ENCODE peak calls at places on chromosomes 5 and 9, in ten cellular contexts. B is stomach, W is lung, Q is OCI-LY7, J is psoas muscle, C is colonic mucosa, L is cardiac muscle cell, X is heart right ventricle, I is heart left ventricle, S is brain microvascular endothelial cell. T is an unnamed sample.

GRCh38 chr5:87340716-87341115 is 72.0 kb downstream of the CCNH start:
- DNase-seq in B (no peak), W (no peak), Q (no peak), J (no peak), C (no peak), L (no peak), X (no peak), I (no peak), S (no peak), T (no peak)

GRCh38 chr5:163252951-163253350 is 184.4 kb upstream of the CCNG1 start:
- DNase-seq in B (no peak), W (no peak), Q (no peak), J (no peak), C (no peak), L (no peak), X (no peak), I (no peak), S (no peak), T (no peak)

GRCh38 chr9:136994885-136995224 is 1.5 kb downstream of the CLIC3 start:
- DNase-seq in B (no peak), W (no peak), Q (no peak), J (no peak), C (no peak), L (peak), X (no peak), I (no peak), S (no peak), T (no peak)

GRCh38 chr9:18504707-18505106 is 30.8 kb downstream of the ADAMTSL1 start:
- DNase-seq in B (no peak), W (no peak), Q (no peak), J (no peak), C (no peak), L (no peak), X (no peak), I (no peak), S (no peak), T (no peak)

GRCh38 chr5:145925803-145926202 is 10.6 kb upstream of the SH3RF2 start:
- DNase-seq in B (no peak), W (no peak), Q (no peak), J (no peak), C (no peak), L (no peak), X (no peak), I (no peak), S (no peak), T (no peak)

GRCh38 chr5:171419663-171420428 is 399 bp downstream of the FGF18 start:
- DNase-seq in B (peak), W (no peak), Q (no peak), J (no peak), C (peak), L (peak), X (peak), I (no peak), S (no peak), T (peak)

GRCh38 chr9:70502690-70503089 is 88.2 kb upstream of the KLF9 start:
- DNase-seq in B (no peak), W (no peak), Q (no peak), J (no peak), C (no peak), L (no peak), X (no peak), I (no peak), S (no peak), T (no peak)

GRCh38 chr9:110116543-110116885 is 91.4 kb downstream of the C9orf152 start:
- DNase-seq in B (no peak), W (no peak), Q (no peak), J (no peak), C (no peak), L (no peak), X (no peak), I (no peak), S (peak), T (no peak)

GRCh38 chr5:127425037-127425436 is 92.4 kb upstream of the PRRC1 start:
- DNase-seq in B (no peak), W (no peak), Q (no peak), J (no peak), C (no peak), L (peak), X (no peak), I (no peak), S (peak), T (no peak)

GRCh38 chr9:86464242-86464641 is 110.0 kb upstream of the TUT7 start:
- DNase-seq in B (peak), W (no peak), Q (no peak), J (no peak), C (no peak), L (no peak), X (no peak), I (no peak), S (no peak), T (no peak)

GRCh38 chr9:82940386-82940785 is 122.6 kb downstream of the RASEF start:
- DNase-seq in B (no peak), W (no peak), Q (no peak), J (no peak), C (no peak), L (no peak), X (no peak), I (no peak), S (no peak), T (no peak)

GRCh38 chr5:40089269-40089668 is 590.4 kb upstream of the PTGER4 start:
- DNase-seq in B (no peak), W (no peak), Q (peak), J (no peak), C (no peak), L (no peak), X (no peak), I (no peak), S (no peak), T (no peak)

GRCh38 chr9:84471816-84472215 is 131.3 kb upstream of the SLC28A3 start:
- DNase-seq in B (no peak), W (no peak), Q (no peak), J (no peak), C (no peak), L (no peak), X (no peak), I (no peak), S (no peak), T (no peak)

GRCh38 chr5:158194561-158194961 is 335.6 kb upstream of the CLINT1 start:
- DNase-seq in B (no peak), W (no peak), Q (peak), J (no peak), C (no peak), L (no peak), X (no peak), I (peak), S (no peak), T (no peak)

GRCh38 chr9:127871531-127871930 is 5.9 kb downstream of the AK1 start:
- DNase-seq in B (no peak), W (no peak), Q (no peak), J (no peak), C (no peak), L (no peak), X (no peak), I (no peak), S (no peak), T (no peak)

GRCh38 chr9:5499889-5500398 is 10.4 kb upstream of the PDCD1LG2 start:
- DNase-seq in B (no peak), W (peak), Q (no peak), J (no peak), C (peak), L (no peak), X (no peak), I (peak), S (peak), T (no peak)

GRCh38 chr5:14465776-14466175 is 115.8 kb upstream of the OTULINL start:
- DNase-seq in B (no peak), W (no peak), Q (no peak), J (no peak), C (no peak), L (no peak), X (no peak), I (no peak), S (no peak), T (no peak)

GRCh38 chr5:138032028-138032571 is 779 bp downstream of the FAM13B start:
- DNase-seq in B (peak), W (peak), Q (peak), J (peak), C (peak), L (peak), X (peak), I (peak), S (peak), T (peak)

GRCh38 chr9:125888220-125888619 is 141.0 kb downstream of the PBX3 start:
- DNase-seq in B (no peak), W (no peak), Q (no peak), J (no peak), C (no peak), L (no peak), X (no peak), I (no peak), S (no peak), T (no peak)

GRCh38 chr5:87541033-87541432 is 128.3 kb upstream of the CCNH start:
- DNase-seq in B (no peak), W (peak), Q (no peak), J (peak), C (peak), L (peak), X (peak), I (peak), S (peak), T (peak)

GRCh38 chr5:145938699-145939531 is 2.5 kb downstream of the SH3RF2 start:
- DNase-seq in B (no peak), W (no peak), Q (no peak), J (no peak), C (peak), L (no peak), X (no peak), I (no peak), S (no peak), T (no peak)

GRCh38 chr5:179310439-179311090 is 34.7 kb downstream of the ADAMTS2 start:
- DNase-seq in B (no peak), W (no peak), Q (no peak), J (peak), C (no peak), L (no peak), X (peak), I (no peak), S (no peak), T (no peak)

GRCh38 chr9:93895535-93895934 is 59.6 kb downstream of the BARX1 start:
- DNase-seq in B (no peak), W (no peak), Q (no peak), J (no peak), C (no peak), L (no peak), X (no peak), I (no peak), S (no peak), T (peak)

GRCh38 chr5:103357636-103358035 is 99.1 kb downstream of the MACIR start:
- DNase-seq in B (no peak), W (no peak), Q (no peak), J (no peak), C (no peak), L (no peak), X (no peak), I (no peak), S (no peak), T (no peak)

GRCh38 chr9:121655231-121655755 is 3.9 kb downstream of the DAB2IP start:
- DNase-seq in B (no peak), W (no peak), Q (no peak), J (no peak), C (no peak), L (no peak), X (no peak), I (no peak), S (no peak), T (no peak)

GRCh38 chr5:163404364-163404763 is 33.0 kb upstream of the CCNG1 start:
- DNase-seq in B (no peak), W (no peak), Q (no peak), J (no peak), C (no peak), L (no peak), X (no peak), I (no peak), S (no peak), T (no peak)

GRCh38 chr9:99416007-99416406 is 193.9 kb downstream of the SEC61B start:
- DNase-seq in B (no peak), W (no peak), Q (no peak), J (no peak), C (no peak), L (no peak), X (no peak), I (no peak), S (no peak), T (no peak)

GRCh38 chr5:135877570-135878155 is 18.0 kb downstream of the IL9 start:
- DNase-seq in B (no peak), W (no peak), Q (no peak), J (no peak), C (no peak), L (peak), X (no peak), I (no peak), S (no peak), T (no peak)

GRCh38 chr5:135880801-135881200 is 14.8 kb downstream of the IL9 start:
- DNase-seq in B (no peak), W (no peak), Q (no peak), J (no peak), C (no peak), L (no peak), X (no peak), I (no peak), S (no peak), T (no peak)

GRCh38 chr5:135879591-135879990 is 16.1 kb downstream of the IL9 start:
- DNase-seq in B (no peak), W (no peak), Q (no peak), J (no peak), C (no peak), L (no peak), X (no peak), I (no peak), S (no peak), T (no peak)

GRCh38 chr5:135880278-135880677 is 15.4 kb downstream of the IL9 start:
- DNase-seq in B (no peak), W (no peak), Q (peak), J (no peak), C (no peak), L (peak), X (no peak), I (no peak), S (no peak), T (no peak)

DNA sequence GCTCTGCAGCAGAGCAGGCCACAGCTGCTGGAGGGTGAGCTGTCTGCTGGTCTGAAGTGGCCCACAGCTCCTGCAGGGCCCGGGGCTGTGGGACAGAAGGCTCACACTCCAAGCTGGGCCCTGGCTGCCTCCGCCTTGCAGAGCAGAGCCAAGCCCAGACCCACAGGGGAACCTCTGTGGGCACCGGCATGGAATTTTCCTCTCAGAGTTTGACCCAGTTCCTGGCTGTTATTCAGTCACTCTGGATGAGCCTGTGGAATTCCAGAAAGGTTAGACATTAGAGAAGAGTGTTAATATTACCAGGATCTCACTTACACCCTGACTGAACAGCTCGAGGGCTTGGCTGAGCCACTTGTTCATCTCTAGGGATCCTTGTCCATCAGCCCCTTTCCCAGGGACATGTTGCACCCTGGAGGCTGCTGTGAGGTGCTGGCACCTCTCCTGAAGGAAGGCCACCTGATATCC is 17.5 kb downstream of the IL9 start:
- DNase-seq in B (no peak), W (no peak), Q (no peak), J (peak), C (no peak), L (no peak), X (no peak), I (no peak), S (no peak), T (no peak)
- H3K4me3 ChIP-seq in B (no peak), W (no peak), Q (no peak), J (no peak), C (no peak), L (no peak), X (no peak), I (no peak), S (no peak), T (no peak)

GRCh38 chr5:78895616-78896015 is 89.5 kb downstream of the ARSB start:
- DNase-seq in B (no peak), W (no peak), Q (no peak), J (no peak), C (no peak), L (no peak), X (no peak), I (no peak), S (no peak), T (no peak)
- H3K27ac ChIP-seq in B (no peak), W (no peak), Q (no peak), J (no peak), C (no peak), L (no peak), X (no peak), I (no peak), S (no peak), T (no peak)

DNA sequence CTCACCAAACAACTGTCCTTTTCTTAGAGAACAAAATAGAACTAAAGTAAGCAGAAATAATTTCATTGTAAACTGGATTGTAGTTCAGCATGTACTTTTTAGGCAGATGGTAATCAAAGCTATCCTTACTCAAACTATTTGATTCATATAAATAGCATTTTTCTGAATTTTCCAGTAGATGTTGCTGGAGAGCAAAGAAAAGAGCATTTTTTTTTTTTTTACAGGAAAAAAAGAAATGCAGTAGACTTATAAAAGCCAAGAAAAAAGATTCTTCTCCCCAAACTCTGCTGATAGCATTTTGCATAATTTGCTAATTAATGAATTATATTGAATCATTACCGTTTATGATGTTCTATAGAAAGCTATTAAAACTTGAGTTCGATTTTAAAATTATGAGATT is 715.3 kb upstream of the WWC1 start:
- DNase-seq in B (no peak), W (no peak), Q (no peak), J (no peak), C (no peak), L (no peak), X (no peak), I (no peak), S (no peak), T (no peak)
- TF ChIP-seq CTCF in B (no peak), W (no peak), Q (no peak), J (no peak), C (no peak), L (no peak), X (no peak), I (no peak), S (no peak), T (no peak)

GRCh38 chr5:132814441-132815294 is 1.6 kb downstream of the SOWAHA start:
- DNase-seq in B (peak), W (no peak), Q (no peak), J (no peak), C (no peak), L (no peak), X (no peak), I (no peak), S (no peak), T (no peak)
- H3K4me3 ChIP-seq in B (peak), W (peak), Q (no peak), J (peak), C (peak), L (no peak), X (peak), I (peak), S (no peak), T (peak)

GRCh38 chr9:131405429-131405828 is 11.5 kb downstream of the PRRC2B start:
- DNase-seq in B (no peak), W (no peak), Q (no peak), J (peak), C (no peak), L (peak), X (peak), I (peak), S (peak), T (peak)
- H3K27ac ChIP-seq in B (peak), W (peak), Q (peak), J (peak), C (no peak), L (peak), X (peak), I (peak), S (no peak), T (peak)

GRCh38 chr5:37836173-37837100 is 3.4 kb downstream of the GDNF start:
- DNase-seq in B (no peak), W (no peak), Q (no peak), J (no peak), C (no peak), L (peak), X (peak), I (no peak), S (no peak), T (peak)
- TF ChIP-seq CTCF in B (no peak), W (no peak), Q (no peak), J (no peak), C (no peak), L (no peak), X (no peak), I (no peak), S (peak), T (no peak)